ENCODE peak calls at places on chromosomes 12 and 14, in five cellular contexts. Q is HFF-Myc, O is HCT116, E is astrocyte of the cerebellum, F is fibroblast of lung. R is an unnamed sample.

GRCh38 chr14:22656945-22657711 is 13.0 kb upstream of the OR6J1 start:
- DNase-seq in Q (no peak), O (no peak), E (peak), F (peak), R (peak)

GRCh38 chr12:130764073-130764472 is 48.0 kb upstream of the RIMBP2 start:
- DNase-seq in Q (peak), O (peak), E (no peak), F (peak), R (peak)

GRCh38 chr14:86761611-86762010 is 1231.4 kb downstream of the GALC start:
- DNase-seq in Q (no peak), O (no peak), E (no peak), F (no peak), R (no peak)

GRCh38 chr12:25707056-25707455 is 154.0 kb upstream of the LMNTD1 start:
- DNase-seq in Q (no peak), O (no peak), E (no peak), F (no peak), R (no peak)

GRCh38 chr14:104676694-104677505 is 12.5 kb upstream of the INF2 start:
- DNase-seq in Q (no peak), O (no peak), E (no peak), F (no peak), R (no peak)

GRCh38 chr14:105448706-105449111 is 25.9 kb upstream of the CRIP2 start:
- DNase-seq in Q (no peak), O (no peak), E (no peak), F (peak), R (peak)

GRCh38 chr12:6157482-6157881 is 33.0 kb upstream of the VWF start:
- DNase-seq in Q (no peak), O (no peak), E (no peak), F (no peak), R (no peak)

GRCh38 chr14:104877806-104878550 is 12.9 kb downstream of the CEP170B start:
- DNase-seq in Q (no peak), O (no peak), E (no peak), F (no peak), R (no peak)

GRCh38 chr12:83945871-83946270 is 966.7 kb downstream of the SLC6A15 start:
- DNase-seq in Q (peak), O (peak), E (peak), F (peak), R (peak)

GRCh38 chr14:24329736-24330135 is 5.1 kb downstream of the ADCY4 start:
- DNase-seq in Q (no peak), O (no peak), E (no peak), F (no peak), R (no peak)

GRCh38 chr12:87930033-87930432 is 99.2 kb downstream of the C12orf50 start:
- DNase-seq in Q (no peak), O (no peak), E (peak), F (peak), R (peak)

GRCh38 chr14:65462411-65462810 is 49.9 kb downstream of the FUT8 start:
- DNase-seq in Q (peak), O (no peak), E (peak), F (peak), R (peak)

GRCh38 chr12:132495165-132495544 is 5.2 kb downstream of the FBRSL1 start:
- DNase-seq in Q (no peak), O (no peak), E (no peak), F (no peak), R (no peak)

GRCh38 chr14:37122288-37122687 is 50.1 kb downstream of the SLC25A21 start:
- DNase-seq in Q (no peak), O (peak), E (peak), F (peak), R (peak)

GRCh38 chr14:37122919-37123639 is 49.3 kb downstream of the SLC25A21 start:
- DNase-seq in Q (no peak), O (no peak), E (no peak), F (peak), R (peak)

GRCh38 chr14:37118673-37119366 is 53.6 kb downstream of the SLC25A21 start:
- DNase-seq in Q (no peak), O (no peak), E (no peak), F (no peak), R (no peak)

GRCh38 chr14:37129047-37129446 is 43.4 kb downstream of the SLC25A21 start:
- DNase-seq in Q (no peak), O (no peak), E (no peak), F (no peak), R (no peak)

DNA sequence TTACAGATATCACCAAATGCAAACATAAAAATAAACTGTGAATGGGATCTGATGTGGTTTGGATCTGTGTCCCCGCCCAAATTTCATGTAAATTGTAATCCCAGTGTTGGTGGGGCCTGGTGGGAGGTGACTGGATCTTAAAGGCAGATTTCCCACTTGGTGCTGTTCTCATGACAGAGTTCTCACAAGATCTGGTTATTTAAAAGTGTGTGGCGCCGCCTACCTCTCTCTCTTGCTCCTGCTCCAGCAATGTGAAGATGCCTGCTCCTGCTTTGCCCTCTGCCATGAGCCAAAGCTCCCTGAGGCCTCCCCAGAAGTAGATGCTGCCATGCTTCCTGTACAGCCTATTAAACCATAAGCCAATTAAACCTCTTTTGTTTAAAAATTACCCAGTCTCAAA is 47.8 kb downstream of the SLC25A21 start:
- DNase-seq in Q (no peak), O (no peak), E (no peak), F (no peak), R (no peak)
- TF ChIP-seq CTCF in Q (no peak), O (no peak), E (no peak), F (no peak), R (no peak)

GRCh38 chr12:50055831-50056628 is 1.4 kb upstream of the ASIC1 start:
- DNase-seq in Q (no peak), O (peak), E (no peak), F (no peak), R (peak)

GRCh38 chr12:50058743-50059312 is 1.4 kb downstream of the ASIC1 start:
- DNase-seq in Q (no peak), O (no peak), E (no peak), F (no peak), R (no peak)

GRCh38 chr12:50057000-50057841 is at the start of gene ASIC1:
- DNase-seq in Q (no peak), O (peak), E (peak), F (peak), R (peak)

GRCh38 chr12:50057896-50058670 is 687 bp downstream of the ASIC1 start:
- DNase-seq in Q (no peak), O (no peak), E (no peak), F (no peak), R (no peak)

DNA sequence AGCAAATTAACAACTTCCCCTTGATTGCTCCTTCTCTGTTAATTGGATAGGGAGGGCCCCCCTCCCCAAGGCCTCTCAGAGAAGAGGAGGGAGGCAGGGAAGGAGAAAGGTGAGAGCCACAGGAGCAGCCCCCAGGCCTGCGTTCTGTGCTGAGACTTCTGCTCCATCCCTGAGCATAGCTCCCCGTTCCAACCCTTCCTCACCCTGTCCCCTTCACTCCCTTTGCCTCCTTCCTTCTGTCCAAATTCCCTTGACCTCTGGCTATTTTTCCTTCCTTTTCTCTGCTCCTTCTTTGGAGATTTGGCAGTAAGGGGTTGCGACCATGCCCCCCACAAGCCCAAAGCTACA is 793 bp upstream of the ASIC1 start:
- DNase-seq in Q (no peak), O (no peak), E (no peak), F (no peak), R (no peak)
- H3K4me3 ChIP-seq in Q (peak), O (peak), E (peak), F (peak), R (no peak)

GRCh38 chr14:81164167-81164774 is 56.5 kb downstream of the GTF2A1 start:
- DNase-seq in Q (peak), O (peak), E (peak), F (peak), R (peak)
- TF ChIP-seq CTCF in Q (peak), O (peak), E (peak), F (peak), R (peak)

GRCh38 chr14:75697918-75698317 is 36.9 kb downstream of the TTLL5 start:
- DNase-seq in Q (no peak), O (no peak), E (no peak), F (no peak), R (no peak)
- H3K4me3 ChIP-seq in Q (no peak), O (no peak), E (no peak), F (no peak), R (no peak)

GRCh38 chr14:34498684-34499412 is 36.8 kb upstream of the SPTSSA start:
- DNase-seq in Q (peak), O (peak), E (no peak), F (peak), R (peak)
- TF ChIP-seq CTCF in Q (peak), O (peak), E (peak), F (peak), R (peak)

DNA sequence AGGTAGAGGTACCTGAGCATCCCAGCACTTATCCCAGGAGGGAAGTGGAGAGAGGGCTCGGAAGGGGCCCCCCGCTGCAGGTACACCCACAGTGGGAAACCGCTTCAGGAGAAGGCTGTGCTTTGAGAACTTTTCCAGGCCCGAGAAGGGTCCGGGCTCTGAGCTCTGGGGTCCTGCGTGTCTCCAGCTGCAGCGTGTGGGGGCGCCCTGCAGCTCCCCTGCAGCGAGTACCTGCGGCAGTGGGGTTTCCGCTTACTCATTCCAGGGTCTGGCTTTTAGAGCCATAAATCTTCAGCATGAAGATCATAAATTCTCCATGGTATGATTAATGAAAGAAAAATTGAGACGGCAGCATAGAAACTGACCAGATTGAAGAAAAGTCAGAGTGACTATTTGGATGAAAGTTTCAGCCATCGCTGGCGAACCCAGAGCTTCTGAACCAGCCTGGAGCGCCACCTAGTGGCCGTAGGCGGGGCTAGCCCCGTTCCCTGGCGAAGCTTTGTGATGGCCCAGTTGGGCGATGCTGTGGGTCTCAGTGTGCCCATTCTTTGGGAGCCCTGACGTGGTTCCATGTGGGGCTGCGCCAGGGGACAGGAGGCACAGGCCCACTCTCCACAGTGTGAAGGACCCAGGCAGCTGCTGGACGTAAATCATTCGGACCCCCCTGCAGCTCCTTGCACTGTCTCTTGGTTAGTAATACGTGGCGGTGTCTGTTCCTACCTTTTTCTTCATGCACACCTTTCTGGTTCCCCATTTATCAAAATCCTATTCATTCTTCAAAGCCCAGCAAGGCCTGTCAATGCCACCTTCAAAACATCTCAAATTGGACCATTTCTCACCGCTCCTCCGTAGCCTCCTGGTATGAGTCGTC is 198.2 kb downstream of the TSPAN9 start:
- DNase-seq in Q (no peak), O (peak), E (peak), F (peak), R (peak)
- H3K4me3 ChIP-seq in Q (no peak), O (no peak), E (no peak), F (no peak), R (no peak)

DNA sequence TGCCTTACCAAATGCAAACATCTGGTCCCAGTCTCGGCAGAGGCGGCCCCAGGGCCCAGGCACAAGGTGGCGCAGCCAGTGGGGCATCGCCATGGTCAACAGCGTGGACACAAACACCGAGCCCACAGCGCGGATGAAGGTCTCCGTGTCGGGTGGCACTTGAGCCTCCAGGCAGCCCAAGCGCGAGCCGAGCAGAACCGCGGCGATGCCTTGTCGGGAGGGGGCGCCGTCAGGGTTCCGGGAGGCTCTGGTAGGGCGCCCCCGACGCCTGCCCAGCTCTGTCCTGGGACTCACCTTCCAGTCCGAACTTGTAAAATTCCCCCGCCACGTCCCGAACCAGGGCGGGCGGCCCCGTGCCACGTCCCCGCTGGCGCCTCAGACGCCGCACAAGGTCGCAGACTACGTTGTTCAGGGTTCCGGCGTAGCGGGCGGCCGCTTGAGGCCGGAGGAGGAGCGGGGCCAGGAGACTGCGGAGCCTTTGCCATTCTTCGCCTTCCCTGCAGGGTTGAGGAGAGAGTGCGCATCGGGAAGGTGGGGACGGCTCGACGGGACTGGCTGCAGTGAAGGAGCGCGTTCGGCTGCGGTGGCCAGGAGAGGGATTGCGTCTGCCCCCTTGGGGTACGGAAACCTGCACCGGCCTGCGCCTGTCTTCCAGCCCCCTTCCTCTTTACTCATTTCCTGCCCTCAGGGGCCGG is 1.7 kb downstream of the CYP27B1 start:
- DNase-seq in Q (no peak), O (no peak), E (no peak), F (peak), R (no peak)
- TF ChIP-seq CTCF in Q (peak), O (no peak), E (peak), F (peak), R (peak)

DNA sequence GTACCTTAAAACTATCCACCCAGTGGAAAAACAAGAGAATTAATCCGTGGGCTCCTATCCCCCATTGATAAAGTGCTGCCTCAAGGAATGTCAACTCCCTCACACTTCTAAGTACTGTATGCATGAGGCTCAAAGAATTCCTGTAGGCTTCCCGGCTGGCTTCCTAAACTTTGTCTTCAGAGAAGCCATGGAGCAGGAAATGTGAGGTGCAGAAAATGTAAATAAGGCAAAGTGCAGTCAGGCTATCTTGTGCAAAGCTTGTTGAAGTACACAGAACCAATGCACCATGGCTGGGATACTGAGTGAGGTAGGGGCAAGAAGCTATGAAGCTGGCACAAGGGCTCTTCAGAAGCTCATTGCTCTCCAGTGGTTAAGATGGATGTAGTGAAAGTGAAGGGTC is 611.0 kb downstream of the FSCB start:
- DNase-seq in Q (no peak), O (no peak), E (no peak), F (no peak), R (no peak)
- H3K4me3 ChIP-seq in Q (no peak), O (no peak), E (no peak), F (no peak), R (no peak)

GRCh38 chr12:3004655-3005565 is 45.7 kb downstream of the TEAD4 start:
- DNase-seq in Q (no peak), O (no peak), E (no peak), F (no peak), R (no peak)
- TF ChIP-seq CTCF in Q (peak), O (no peak), E (peak), F (peak), R (peak)

DNA sequence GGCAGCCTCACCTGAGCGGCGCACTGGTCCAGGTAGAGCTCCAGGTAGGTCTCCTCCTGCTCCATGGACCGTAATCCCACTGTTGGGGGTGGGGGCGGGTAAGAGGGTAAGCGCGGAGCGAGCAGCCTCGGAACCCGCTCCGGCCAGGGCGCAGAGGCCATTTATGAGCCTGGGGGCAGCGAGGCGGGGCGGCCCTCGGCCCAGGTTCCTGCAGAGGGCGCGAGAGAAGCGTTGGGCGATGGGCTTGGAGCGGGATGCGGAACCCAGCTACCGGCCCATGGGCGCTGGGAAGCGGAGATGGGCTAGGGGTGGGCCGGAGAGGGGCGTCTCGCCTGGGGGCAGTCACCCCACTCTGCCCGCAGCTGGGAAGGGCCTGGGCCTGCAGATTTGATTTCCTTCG is at the start of gene TBPL2:
- DNase-seq in Q (no peak), O (no peak), E (no peak), F (no peak), R (no peak)
- H3K4me3 ChIP-seq in Q (no peak), O (no peak), E (no peak), F (no peak), R (no peak)